ENCODE peak calls at places on chromosomes 3 and 15, in five cellular contexts. One of them, this sample, is unnamed.

GRCh38 chr3:47541583-47542108 is 28.1 kb upstream of the ELP6 start:
- DNase-seq in lower lobe of right lung: no peak
- DNase-seq in cardiac fibroblast: no peak
- DNase-seq in hepatocyte: no peak
- DNase-seq in neural progenitor cell: no peak
- DNase-seq in this sample: no peak

GRCh38 chr3:147945968-147946519 is 536.9 kb downstream of the ZIC1 start:
- DNase-seq in lower lobe of right lung: no peak
- DNase-seq in neural progenitor cell: peak
- DNase-seq in hepatocyte: peak
- DNase-seq in cardiac fibroblast: peak
- DNase-seq in this sample: peak

GRCh38 chr3:4986175-4986610 is 7.0 kb downstream of the BHLHE40 start:
- DNase-seq in neural progenitor cell: peak
- DNase-seq in lower lobe of right lung: no peak
- DNase-seq in hepatocyte: peak
- DNase-seq in cardiac fibroblast: no peak
- DNase-seq in this sample: no peak

GRCh38 chr15:68175527-68175926 is 29.6 kb downstream of the CALML4 start:
- DNase-seq in hepatocyte: no peak
- DNase-seq in cardiac fibroblast: no peak
- DNase-seq in lower lobe of right lung: no peak
- DNase-seq in neural progenitor cell: no peak
- DNase-seq in this sample: no peak

GRCh38 chr3:132781922-132782321 is 59.7 kb upstream of the NPHP3 start:
- DNase-seq in hepatocyte: no peak
- DNase-seq in cardiac fibroblast: no peak
- DNase-seq in lower lobe of right lung: no peak
- DNase-seq in neural progenitor cell: no peak
- DNase-seq in this sample: no peak

GRCh38 chr15:100252779-100253417 is 88.9 kb downstream of the ADAMTS17 start:
- DNase-seq in hepatocyte: no peak
- DNase-seq in lower lobe of right lung: no peak
- DNase-seq in cardiac fibroblast: no peak
- DNase-seq in neural progenitor cell: no peak
- DNase-seq in this sample: no peak

GRCh38 chr15:33059184-33059583 is 135.3 kb downstream of the FMN1 start:
- DNase-seq in neural progenitor cell: no peak
- DNase-seq in hepatocyte: no peak
- DNase-seq in lower lobe of right lung: no peak
- DNase-seq in cardiac fibroblast: peak
- DNase-seq in this sample: no peak

GRCh38 chr15:92683511-92683834 is 27.9 kb upstream of the FAM174B start:
- DNase-seq in lower lobe of right lung: no peak
- DNase-seq in neural progenitor cell: peak
- DNase-seq in hepatocyte: peak
- DNase-seq in cardiac fibroblast: peak
- DNase-seq in this sample: peak

GRCh38 chr3:101928890-101929289 is 79.6 kb downstream of the NFKBIZ start:
- DNase-seq in hepatocyte: no peak
- DNase-seq in cardiac fibroblast: peak
- DNase-seq in lower lobe of right lung: no peak
- DNase-seq in neural progenitor cell: no peak
- DNase-seq in this sample: no peak

GRCh38 chr3:176767385-176767784 is 429.9 kb downstream of the TBL1XR1 start:
- DNase-seq in hepatocyte: no peak
- DNase-seq in neural progenitor cell: no peak
- DNase-seq in cardiac fibroblast: peak
- DNase-seq in lower lobe of right lung: no peak
- DNase-seq in this sample: no peak

GRCh38 chr3:144942093-144942492 is 970.5 kb downstream of the DIPK2A start:
- DNase-seq in hepatocyte: no peak
- DNase-seq in cardiac fibroblast: no peak
- DNase-seq in lower lobe of right lung: no peak
- DNase-seq in neural progenitor cell: no peak
- DNase-seq in this sample: no peak

GRCh38 chr3:29642393-29643033 is 361.6 kb downstream of the RBMS3 start:
- DNase-seq in hepatocyte: peak
- DNase-seq in neural progenitor cell: no peak
- DNase-seq in cardiac fibroblast: peak
- DNase-seq in lower lobe of right lung: no peak
- DNase-seq in this sample: no peak

GRCh38 chr15:67444100-67444499 is 76.8 kb upstream of the C15orf61 start:
- DNase-seq in neural progenitor cell: no peak
- DNase-seq in lower lobe of right lung: no peak
- DNase-seq in cardiac fibroblast: no peak
- DNase-seq in hepatocyte: no peak
- DNase-seq in this sample: no peak

GRCh38 chr3:47323431-47324277 is 40.9 kb downstream of the KLHL18 start:
- DNase-seq in neural progenitor cell: no peak
- DNase-seq in lower lobe of right lung: no peak
- DNase-seq in cardiac fibroblast: peak
- DNase-seq in hepatocyte: peak
- DNase-seq in this sample: no peak

DNA sequence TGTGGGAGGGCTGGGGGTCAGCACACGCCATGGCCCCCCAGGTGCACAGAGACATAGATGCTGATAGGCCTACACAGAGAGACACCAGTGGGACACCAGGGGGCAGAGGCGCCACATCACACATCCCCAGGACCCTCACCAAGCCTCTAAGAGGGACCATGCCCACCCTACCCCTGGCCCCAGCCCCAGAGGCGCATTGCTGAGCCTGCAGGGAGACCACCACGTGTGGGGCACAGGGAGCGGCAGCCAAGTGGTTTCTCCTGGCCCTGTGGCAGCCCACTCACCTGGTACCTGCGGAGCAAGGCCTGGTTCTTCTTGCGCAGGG is 1.2 kb downstream of the CCDC9B start:
- DNase-seq in cardiac fibroblast: no peak
- DNase-seq in neural progenitor cell: no peak
- DNase-seq in lower lobe of right lung: no peak
- DNase-seq in hepatocyte: no peak
- DNase-seq in this sample: no peak
- TF ChIP-seq CTCF in cardiac fibroblast: peak
- TF ChIP-seq CTCF in neural progenitor cell: peak
- TF ChIP-seq CTCF in lower lobe of right lung: no peak
- TF ChIP-seq CTCF in hepatocyte: no peak
- TF ChIP-seq CTCF in this sample: no peak

DNA sequence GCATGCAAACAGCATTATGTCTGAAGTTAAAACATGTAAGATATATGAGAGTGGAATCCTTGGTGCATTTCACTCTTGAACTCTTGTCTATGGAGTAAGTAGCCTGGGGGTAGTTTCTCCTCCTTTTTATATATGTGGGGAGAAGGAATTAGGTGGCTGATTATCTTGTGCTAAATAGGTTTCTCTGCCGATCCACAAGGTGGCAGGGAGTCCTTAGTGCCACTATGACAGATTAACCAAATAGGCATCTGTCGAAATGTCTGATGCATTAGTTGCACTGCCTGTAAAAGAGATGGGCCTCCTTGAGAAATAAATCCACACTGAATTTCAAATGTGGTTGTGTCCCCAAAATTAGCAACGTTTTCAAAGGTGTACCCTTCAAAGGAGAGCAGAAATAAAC is 170.1 kb downstream of the CNTN4 start:
- DNase-seq in cardiac fibroblast: no peak
- DNase-seq in neural progenitor cell: peak
- DNase-seq in hepatocyte: no peak
- DNase-seq in lower lobe of right lung: no peak
- DNase-seq in this sample: no peak
- TF ChIP-seq CTCF in cardiac fibroblast: no peak
- TF ChIP-seq CTCF in neural progenitor cell: peak
- TF ChIP-seq CTCF in hepatocyte: no peak
- TF ChIP-seq CTCF in lower lobe of right lung: no peak
- TF ChIP-seq CTCF in this sample: no peak

DNA sequence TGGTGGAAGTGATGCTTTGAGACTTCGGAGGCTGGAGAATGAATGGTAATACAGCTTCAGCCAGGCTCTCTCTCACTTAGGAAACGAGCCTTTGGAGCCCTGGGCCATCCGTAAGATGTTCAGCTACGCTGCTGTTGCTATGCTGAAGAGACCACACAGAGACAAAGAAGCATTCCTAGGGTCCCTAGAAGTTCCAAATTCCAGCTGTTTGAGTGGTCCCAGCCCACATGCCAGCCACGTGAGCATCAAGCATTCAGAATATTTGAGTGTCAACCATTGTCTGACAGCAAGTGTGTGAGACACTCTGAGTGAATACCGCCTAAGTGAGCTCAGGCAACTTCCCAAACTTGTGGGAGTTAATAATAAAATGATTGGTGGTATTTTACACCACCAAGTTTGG is 212.9 kb downstream of the CD47 start:
- DNase-seq in lower lobe of right lung: no peak
- DNase-seq in hepatocyte: no peak
- DNase-seq in cardiac fibroblast: no peak
- DNase-seq in neural progenitor cell: peak
- DNase-seq in this sample: no peak
- TF ChIP-seq CTCF in lower lobe of right lung: no peak
- TF ChIP-seq CTCF in hepatocyte: no peak
- TF ChIP-seq CTCF in cardiac fibroblast: no peak
- TF ChIP-seq CTCF in neural progenitor cell: no peak
- TF ChIP-seq CTCF in this sample: no peak

GRCh38 chr15:57503051-57503702 is 88.5 kb upstream of the MYZAP start:
- DNase-seq in cardiac fibroblast: no peak
- DNase-seq in neural progenitor cell: no peak
- DNase-seq in hepatocyte: no peak
- DNase-seq in lower lobe of right lung: no peak
- DNase-seq in this sample: no peak
- TF ChIP-seq CTCF in cardiac fibroblast: peak
- TF ChIP-seq CTCF in neural progenitor cell: peak
- TF ChIP-seq CTCF in hepatocyte: peak
- TF ChIP-seq CTCF in lower lobe of right lung: no peak
- TF ChIP-seq CTCF in this sample: peak

DNA sequence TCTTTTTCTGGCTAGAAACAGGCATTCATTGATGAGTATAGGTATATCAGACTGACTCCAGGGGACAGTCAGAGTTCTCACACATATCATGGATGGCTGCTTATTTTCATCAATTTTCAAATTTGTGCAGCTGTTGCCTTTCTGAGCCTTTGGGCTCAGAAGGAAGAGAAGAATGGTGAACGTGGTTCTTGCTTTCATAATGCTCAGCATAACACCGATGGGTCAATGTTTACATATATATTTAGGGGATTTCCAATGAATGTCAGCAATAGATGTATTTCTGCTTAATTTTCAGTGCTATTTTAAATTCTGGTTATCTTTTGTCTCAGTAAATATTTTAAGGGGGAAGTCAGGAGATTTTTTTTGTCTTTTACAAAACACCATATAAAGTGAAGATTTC is 581.4 kb upstream of the DPPA4 start:
- DNase-seq in cardiac fibroblast: no peak
- DNase-seq in lower lobe of right lung: no peak
- DNase-seq in neural progenitor cell: no peak
- DNase-seq in hepatocyte: no peak
- DNase-seq in this sample: no peak
- TF ChIP-seq CTCF in cardiac fibroblast: no peak
- TF ChIP-seq CTCF in lower lobe of right lung: no peak
- TF ChIP-seq CTCF in neural progenitor cell: no peak
- TF ChIP-seq CTCF in hepatocyte: no peak
- TF ChIP-seq CTCF in this sample: no peak

GRCh38 chr3:25021816-25022215 is 406.2 kb upstream of the RARB start:
- DNase-seq in neural progenitor cell: no peak
- DNase-seq in cardiac fibroblast: peak
- DNase-seq in hepatocyte: peak
- DNase-seq in lower lobe of right lung: no peak
- DNase-seq in this sample: no peak
- TF ChIP-seq CTCF in neural progenitor cell: peak
- TF ChIP-seq CTCF in cardiac fibroblast: peak
- TF ChIP-seq CTCF in hepatocyte: peak
- TF ChIP-seq CTCF in lower lobe of right lung: peak
- TF ChIP-seq CTCF in this sample: peak

DNA sequence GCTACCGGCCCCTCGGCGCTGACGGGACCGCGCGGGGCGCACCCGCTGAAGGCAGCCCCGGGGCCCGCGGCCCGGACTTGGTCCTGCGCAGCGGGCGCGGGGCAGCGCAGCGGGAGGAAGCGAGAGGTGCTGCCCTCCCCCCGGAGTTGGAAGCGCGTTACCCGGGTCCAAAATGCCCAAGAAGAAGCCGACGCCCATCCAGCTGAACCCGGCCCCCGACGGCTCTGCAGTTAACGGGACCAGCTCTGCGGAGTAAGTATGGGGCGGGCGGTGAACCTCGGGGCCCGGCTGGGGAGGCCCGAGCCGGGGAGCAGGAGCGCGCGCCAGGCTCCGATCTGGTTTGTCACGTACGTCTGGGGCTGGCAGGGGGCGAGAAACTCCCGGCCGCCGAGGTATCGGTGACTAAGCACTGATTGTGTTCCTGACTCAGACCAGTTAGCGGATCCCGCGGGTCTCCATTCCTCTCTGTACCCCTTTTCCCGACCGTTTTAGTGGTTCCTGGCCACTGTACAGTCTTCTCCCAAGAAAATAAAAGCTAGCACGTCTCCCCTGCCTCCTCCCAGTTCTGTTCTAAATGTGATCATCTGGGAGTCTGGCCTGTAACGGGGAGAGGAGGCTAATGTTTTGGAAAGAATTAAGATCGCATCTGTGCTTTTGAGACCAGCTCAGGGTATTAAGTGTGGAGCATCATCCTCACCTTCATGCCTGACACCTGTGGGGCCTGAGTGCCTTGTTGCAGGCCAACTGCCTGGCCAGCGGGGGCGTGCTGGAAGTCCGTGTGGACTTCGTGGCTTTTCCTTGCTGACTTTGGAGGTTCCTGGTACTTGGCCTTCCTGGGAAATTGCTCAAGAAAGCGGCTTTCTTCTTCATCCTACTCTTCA is 704 bp downstream of the MAP2K1 start:
- DNase-seq in cardiac fibroblast: peak
- DNase-seq in neural progenitor cell: peak
- DNase-seq in hepatocyte: peak
- DNase-seq in lower lobe of right lung: peak
- DNase-seq in this sample: peak
- TF ChIP-seq CTCF in cardiac fibroblast: peak
- TF ChIP-seq CTCF in neural progenitor cell: peak
- TF ChIP-seq CTCF in hepatocyte: peak
- TF ChIP-seq CTCF in lower lobe of right lung: peak
- TF ChIP-seq CTCF in this sample: no peak

DNA sequence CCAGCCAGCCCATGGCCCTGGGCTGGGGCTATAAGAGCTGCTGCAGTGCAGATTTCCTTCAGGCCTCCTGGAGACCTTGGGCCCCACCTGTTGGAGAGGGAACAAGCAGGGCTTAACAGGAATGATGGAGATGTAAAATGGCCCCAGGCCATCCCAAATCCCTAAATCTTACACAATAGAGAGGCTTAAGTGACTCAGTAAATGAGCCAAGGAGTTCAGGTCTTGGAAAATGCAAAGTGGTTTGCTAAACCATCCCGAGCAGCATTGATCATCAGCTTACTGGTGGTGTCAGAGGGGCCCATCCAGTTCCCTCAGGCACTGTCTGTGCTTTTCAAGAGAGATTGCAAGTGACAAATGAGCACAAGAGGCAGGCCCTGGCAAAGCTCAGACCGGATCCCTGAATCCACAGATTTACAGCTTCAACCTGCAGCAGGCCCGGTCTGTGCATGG is 325.5 kb downstream of the UACA start:
- DNase-seq in lower lobe of right lung: no peak
- DNase-seq in neural progenitor cell: peak
- DNase-seq in cardiac fibroblast: no peak
- DNase-seq in hepatocyte: no peak
- DNase-seq in this sample: no peak
- TF ChIP-seq CTCF in lower lobe of right lung: no peak
- TF ChIP-seq CTCF in neural progenitor cell: peak
- TF ChIP-seq CTCF in cardiac fibroblast: no peak
- TF ChIP-seq CTCF in hepatocyte: no peak
- TF ChIP-seq CTCF in this sample: no peak

This sample was measured in glutamatergic neuron.